ENCODE peak calls at places on chromosomes 11 and 22, in eight cellular contexts. Z is HL-60, F is heart right ventricle, C is iPS DF 6.9, E is HCT116, X is mammary epithelial cell, K is breast epithelium, Y is left lung. G is an unnamed sample.

GRCh38 chr11:75557649-75558494 is 4.2 kb upstream of the SERPINH1 start:
- DNase-seq in K (peak; percentile 58), E (no peak), X (no peak), Z (no peak), F (peak; percentile 61), C (no peak), Y (peak; percentile 74), G (no peak)

GRCh38 chr11:12827929-12828812 is 153.9 kb downstream of the TEAD1 start:
- DNase-seq in K (no peak), F (peak; percentile 31), E (no peak), C (no peak), Z (no peak), X (peak; percentile 71), Y (no peak), G (peak; percentile 58)

GRCh38 chr11:18727499-18728236 is 1.7 kb upstream of the IGSF22 start:
- DNase-seq in X (no peak), K (no peak), C (peak; percentile 75), Z (no peak), E (peak; percentile 35), Y (no peak), F (peak; percentile 31), G (no peak)

GRCh38 chr22:24437820-24438328 is 10.5 kb downstream of the ADORA2A start:
- DNase-seq in F (no peak), C (no peak), Y (peak; percentile 50), Z (no peak), K (no peak), X (peak; percentile 49), E (no peak), G (no peak)

GRCh38 chr11:134289167-134289566 is 13.0 kb downstream of the GLB1L3 start:
- DNase-seq in Y (no peak), K (no peak), E (no peak), Z (no peak), F (no peak), C (no peak), X (no peak), G (no peak)

GRCh38 chr11:27349919-27350318 is 13.1 kb downstream of the CCDC34 start:
- DNase-seq in C (no peak), K (no peak), E (no peak), Z (no peak), F (no peak), X (no peak), Y (no peak), G (no peak)

GRCh38 chr11:109898592-109898991 is 194.6 kb upstream of the ZC3H12C start:
- DNase-seq in Y (no peak), X (no peak), E (no peak), K (no peak), F (no peak), C (no peak), Z (no peak), G (no peak)

GRCh38 chr22:25774575-25775026 is 32.6 kb downstream of the MYO18B start:
- DNase-seq in X (no peak), F (no peak), E (no peak), Z (no peak), C (no peak), K (no peak), Y (no peak), G (peak; percentile 18)

GRCh38 chr11:69005183-69005630 is 7.8 kb downstream of the MRGPRF start:
- DNase-seq in K (no peak), Y (no peak), Z (no peak), X (no peak), F (no peak), C (no peak), E (no peak), G (no peak)

GRCh38 chr11:77560605-77561004 is 29.1 kb upstream of the AQP11 start:
- DNase-seq in F (no peak), Z (no peak), Y (no peak), K (no peak), X (peak; percentile 77), C (no peak), E (peak; percentile 46), G (no peak)

GRCh38 chr22:47597041-47597440 is 834.6 kb downstream of the TBC1D22A start:
- DNase-seq in C (no peak), F (no peak), X (no peak), E (no peak), K (no peak), Z (no peak), Y (no peak), G (no peak)

GRCh38 chr11:44766112-44766971 is 39.6 kb downstream of the TSPAN18 start:
- DNase-seq in Y (no peak), F (peak; percentile 80), C (no peak), X (no peak), E (no peak), Z (no peak), K (no peak), G (no peak)

GRCh38 chr22:25475554-25476022 is 88.9 kb upstream of the GRK3 start:
- DNase-seq in K (no peak), Y (no peak), F (peak; percentile 53), C (no peak), E (no peak), X (no peak), Z (no peak), G (no peak)

GRCh38 chr11:114102993-114103896 is 43.7 kb downstream of the ZBTB16 start:
- DNase-seq in E (no peak), K (no peak), Z (no peak), Y (no peak), X (no peak), C (no peak), F (no peak), G (no peak)

GRCh38 chr11:120339394-120339890 is 3.2 kb downstream of the ARHGEF12 start:
- DNase-seq in K (no peak), C (no peak), Y (no peak), F (peak; percentile 67), Z (no peak), X (peak; percentile 45), E (no peak), G (peak; percentile 52)

GRCh38 chr11:121591405-121592033 is 138.8 kb upstream of the SORL1-AS1 start:
- DNase-seq in F (peak; percentile 76), C (peak; percentile 45), X (peak; percentile 65), Y (no peak), K (peak; percentile 50), Z (peak; percentile 67), E (peak; percentile 64), G (no peak)

GRCh38 chr22:50045211-50046018 is 12.7 kb downstream of the TTLL8 start:
- DNase-seq in X (no peak), K (no peak), E (no peak), Y (peak; percentile 69), C (no peak), F (no peak), Z (no peak), G (no peak)

GRCh38 chr22:44338906-44339305 is 26.2 kb upstream of the SHISAL1 start:
- DNase-seq in E (no peak), Z (no peak), X (no peak), F (no peak), K (no peak), Y (no peak), C (no peak), G (no peak)

GRCh38 chr11:119018074-119018938 is at the start of the genes RPS25 and TRAPPC4:
- DNase-seq in E (peak; percentile 94), F (peak; percentile 96), X (peak; percentile 96), C (peak; percentile 95), Z (peak; percentile 97), Y (peak; percentile 98), K (peak; percentile 93), G (peak; percentile 98)

GRCh38 chr11:131073167-131073566 is 156.9 kb upstream of the SNX19 start:
- DNase-seq in Z (no peak), C (no peak), E (no peak), F (no peak), Y (no peak), K (no peak), X (no peak), G (no peak)

GRCh38 chr11:34977039-34977906 is 60.9 kb downstream of the PDHX start:
- DNase-seq in K (no peak), Z (no peak), F (no peak), E (peak; percentile 33), X (peak; percentile 75), C (no peak), Y (no peak), G (no peak)

GRCh38 chr22:27494821-27495220 is 306.7 kb downstream of the MN1 start:
- DNase-seq in F (no peak), Z (no peak), Y (no peak), K (no peak), X (no peak), C (no peak), E (no peak), G (no peak)

GRCh38 chr11:78205691-78206090 is 17.0 kb downstream of the USP35 start:
- DNase-seq in C (no peak), E (no peak), F (no peak), X (no peak), K (no peak), Y (no peak), Z (no peak), G (no peak)

DNA sequence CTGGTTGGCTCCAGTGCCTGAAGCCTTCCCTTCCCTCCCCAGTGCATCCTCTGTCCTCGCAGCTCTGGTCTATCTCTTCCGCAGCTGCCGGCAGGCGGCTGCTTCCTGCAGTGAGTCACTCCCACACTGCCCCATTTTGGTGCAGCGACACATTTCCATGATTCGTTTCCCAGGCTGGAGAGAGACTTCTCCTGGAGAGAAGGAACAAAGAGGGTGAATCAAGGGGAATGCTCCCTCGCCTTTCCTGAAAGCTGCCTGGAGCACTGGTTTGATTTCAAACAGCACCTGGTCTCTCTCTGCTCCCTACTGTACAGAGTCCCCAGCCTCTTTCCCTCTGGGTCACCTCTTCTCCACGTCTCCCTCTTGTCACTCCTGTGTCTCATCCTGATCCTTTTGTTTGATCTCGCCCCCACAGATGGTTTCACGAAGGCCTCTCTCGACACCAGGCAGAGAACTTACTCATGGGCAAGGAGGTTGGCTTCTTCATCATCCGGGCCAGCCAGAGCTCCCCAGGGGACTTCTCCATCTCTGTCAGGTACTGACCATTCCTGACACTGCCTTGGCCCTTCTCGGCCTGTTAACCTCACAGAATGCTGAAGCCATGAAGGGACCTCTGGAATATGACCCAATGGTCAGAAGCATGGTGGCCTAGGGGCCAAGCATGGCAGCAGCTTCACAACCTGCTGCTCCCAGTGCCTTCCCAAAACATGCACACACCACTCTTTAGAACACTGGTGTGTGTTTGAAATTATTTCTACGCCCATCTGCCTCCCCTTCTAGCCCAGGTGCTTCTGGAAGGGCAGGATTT is at the start of gene TMA7B:
- DNase-seq in X (peak; percentile 58), C (no peak), K (no peak), Z (peak; percentile 43), Y (peak; percentile 84), F (no peak), E (no peak), G (peak; percentile 68)
- H3K27ac ChIP-seq in X (peak within 1 kb of the TSS; percentile 84), C (no peak within 1 kb of the TSS), K (no peak within 1 kb of the TSS), Z (peak within 1 kb of the TSS; percentile 54), Y (no peak within 1 kb of the TSS), F (no peak within 1 kb of the TSS), E (no peak within 1 kb of the TSS), G (no peak within 1 kb of the TSS)

GRCh38 chr22:17972385-17973181 is 51.8 kb downstream of the MICAL3 start:
- DNase-seq in C (no peak), E (no peak), Z (no peak), K (peak; percentile 43), Y (no peak), X (peak; percentile 65), F (no peak), G (no peak)
- H3K4me3 ChIP-seq in C (no peak overlapping the region), E (no peak overlapping the region), Z (no peak overlapping the region), K (no peak overlapping the region), Y (no peak overlapping the region), X (no peak overlapping the region), F (no peak overlapping the region), G (no peak overlapping the region)

GRCh38 chr11:62504158-62504973 is 42.2 kb downstream of the AHNAK start:
- DNase-seq in Y (peak; percentile 84), K (peak; percentile 55), Z (no peak), F (peak; percentile 19), X (no peak), C (no peak), E (no peak), G (no peak)
- H3K27ac ChIP-seq in Y (no peak overlapping the region), K (peak overlapping the region; percentile 30), Z (no peak overlapping the region), F (peak overlapping the region; percentile 89), X (no peak overlapping the region), C (no peak overlapping the region), E (no peak overlapping the region), G (no peak overlapping the region)

GRCh38 chr11:5597953-5598352 is 1.5 kb downstream of the TRIM6 start:
- DNase-seq in Y (no peak), X (no peak), E (no peak), Z (no peak), F (no peak), K (no peak), C (no peak), G (no peak)
- H3K4me3 ChIP-seq in Y (no peak overlapping the region), X (no peak overlapping the region), E (no peak overlapping the region), Z (no peak overlapping the region), F (no peak overlapping the region), K (no peak overlapping the region), C (no peak overlapping the region), G (no peak overlapping the region)